ENCODE peak calls at places on chromosomes 13 and 19, in four cellular contexts. One of them, this sample, is unnamed.

GRCh38 chr19:51101171-51101865 is 6.9 kb downstream of the CTU1 start:
- DNase-seq in right atrium auricular region: no peak
- DNase-seq in HepG2: no peak
- DNase-seq in CD8-positive, alpha-beta T cell: no peak
- DNase-seq in this sample: no peak

GRCh38 chr19:11678504-11678903 is 60.2 kb downstream of the ZNF823 start:
- DNase-seq in right atrium auricular region: no peak
- DNase-seq in CD8-positive, alpha-beta T cell: no peak
- DNase-seq in HepG2: no peak
- DNase-seq in this sample: no peak

GRCh38 chr13:48078251-48078656 is 16.6 kb downstream of the MED4 start:
- DNase-seq in CD8-positive, alpha-beta T cell: no peak
- DNase-seq in HepG2: peak
- DNase-seq in right atrium auricular region: no peak
- DNase-seq in this sample: no peak

GRCh38 chr13:27006519-27007161 is 165.0 kb downstream of the USP12 start:
- DNase-seq in CD8-positive, alpha-beta T cell: no peak
- DNase-seq in HepG2: no peak
- DNase-seq in right atrium auricular region: no peak
- DNase-seq in this sample: peak

GRCh38 chr13:29428310-29428991 is 167.0 kb downstream of the SLC7A1 start:
- DNase-seq in HepG2: no peak
- DNase-seq in CD8-positive, alpha-beta T cell: no peak
- DNase-seq in right atrium auricular region: no peak
- DNase-seq in this sample: no peak

GRCh38 chr19:40217921-40218890 is at the start of gene TTC9B:
- DNase-seq in CD8-positive, alpha-beta T cell: peak
- DNase-seq in right atrium auricular region: no peak
- DNase-seq in HepG2: no peak
- DNase-seq in this sample: no peak

GRCh38 chr19:54096642-54097106 is 3.9 kb downstream of the OSCAR start:
- DNase-seq in HepG2: no peak
- DNase-seq in right atrium auricular region: no peak
- DNase-seq in CD8-positive, alpha-beta T cell: peak
- DNase-seq in this sample: no peak

GRCh38 chr13:33080962-33081655 is 64.9 kb downstream of the KL start:
- DNase-seq in HepG2: no peak
- DNase-seq in CD8-positive, alpha-beta T cell: no peak
- DNase-seq in right atrium auricular region: no peak
- DNase-seq in this sample: no peak

GRCh38 chr13:43473437-43473836 is 313.3 kb downstream of the ENOX1 start:
- DNase-seq in right atrium auricular region: no peak
- DNase-seq in CD8-positive, alpha-beta T cell: no peak
- DNase-seq in HepG2: no peak
- DNase-seq in this sample: no peak

GRCh38 chr13:49914947-49915346 is 21.2 kb downstream of the SPRYD7 start:
- DNase-seq in CD8-positive, alpha-beta T cell: no peak
- DNase-seq in HepG2: no peak
- DNase-seq in right atrium auricular region: no peak
- DNase-seq in this sample: no peak

GRCh38 chr13:74288361-74288911 is 154.2 kb upstream of the KLF12 start:
- DNase-seq in CD8-positive, alpha-beta T cell: peak
- DNase-seq in right atrium auricular region: no peak
- DNase-seq in HepG2: no peak
- DNase-seq in this sample: no peak

GRCh38 chr19:17294051-17294891 is 9.0 kb downstream of the ABHD8 start:
- DNase-seq in right atrium auricular region: no peak
- DNase-seq in CD8-positive, alpha-beta T cell: peak
- DNase-seq in HepG2: no peak
- DNase-seq in this sample: no peak

GRCh38 chr13:68081051-68081450 is 850.9 kb upstream of the PCDH9 start:
- DNase-seq in right atrium auricular region: no peak
- DNase-seq in CD8-positive, alpha-beta T cell: no peak
- DNase-seq in HepG2: no peak
- DNase-seq in this sample: no peak

GRCh38 chr19:15199652-15200574 is 882 bp downstream of the NOTCH3 start:
- DNase-seq in HepG2: no peak
- DNase-seq in right atrium auricular region: no peak
- DNase-seq in CD8-positive, alpha-beta T cell: no peak
- DNase-seq in this sample: no peak

GRCh38 chr13:76667551-76667950 is 218.7 kb downstream of the KCTD12 start:
- DNase-seq in HepG2: no peak
- DNase-seq in right atrium auricular region: no peak
- DNase-seq in CD8-positive, alpha-beta T cell: peak
- DNase-seq in this sample: peak

GRCh38 chr19:5974721-5975387 is 3.1 kb downstream of the RANBP3 start:
- DNase-seq in right atrium auricular region: no peak
- DNase-seq in HepG2: peak
- DNase-seq in CD8-positive, alpha-beta T cell: peak
- DNase-seq in this sample: no peak

GRCh38 chr19:54266133-54266532 is 9.1 kb upstream of the LILRB5 start:
- DNase-seq in right atrium auricular region: peak
- DNase-seq in HepG2: peak
- DNase-seq in CD8-positive, alpha-beta T cell: peak
- DNase-seq in this sample: peak

GRCh38 chr13:33264620-33264978 is 21.0 kb downstream of the STARD13 start:
- DNase-seq in CD8-positive, alpha-beta T cell: no peak
- DNase-seq in HepG2: no peak
- DNase-seq in right atrium auricular region: no peak
- DNase-seq in this sample: no peak

GRCh38 chr13:103883698-103884097 is 817.5 kb upstream of the SLC10A2 start:
- DNase-seq in right atrium auricular region: no peak
- DNase-seq in HepG2: no peak
- DNase-seq in CD8-positive, alpha-beta T cell: no peak
- DNase-seq in this sample: peak

GRCh38 chr13:22463089-22463488 is 717.7 kb upstream of the SGCG start:
- DNase-seq in right atrium auricular region: no peak
- DNase-seq in HepG2: no peak
- DNase-seq in CD8-positive, alpha-beta T cell: no peak
- DNase-seq in this sample: no peak

GRCh38 chr19:29667941-29668340 is 2.7 kb downstream of the PLEKHF1 start:
- DNase-seq in right atrium auricular region: no peak
- DNase-seq in HepG2: no peak
- DNase-seq in CD8-positive, alpha-beta T cell: peak
- DNase-seq in this sample: no peak

GRCh38 chr13:36998624-36999041 is 507 bp downstream of the ALG5 start:
- DNase-seq in right atrium auricular region: no peak
- DNase-seq in CD8-positive, alpha-beta T cell: peak
- DNase-seq in HepG2: no peak
- DNase-seq in this sample: no peak

GRCh38 chr13:62040806-62041205 is 625.2 kb upstream of the PCDH20 start:
- DNase-seq in right atrium auricular region: no peak
- DNase-seq in HepG2: no peak
- DNase-seq in CD8-positive, alpha-beta T cell: no peak
- DNase-seq in this sample: no peak

GRCh38 chr19:18697680-18698079 is 14.2 kb downstream of the CRTC1 start:
- DNase-seq in HepG2: no peak
- DNase-seq in CD8-positive, alpha-beta T cell: no peak
- DNase-seq in right atrium auricular region: no peak
- DNase-seq in this sample: no peak

GRCh38 chr13:103187621-103188020 is 121.4 kb upstream of the SLC10A2 start:
- DNase-seq in HepG2: no peak
- DNase-seq in right atrium auricular region: no peak
- DNase-seq in CD8-positive, alpha-beta T cell: no peak
- DNase-seq in this sample: no peak

GRCh38 chr13:91627952-91628739 is 229.7 kb downstream of the GPC5 start:
- DNase-seq in HepG2: no peak
- DNase-seq in CD8-positive, alpha-beta T cell: no peak
- DNase-seq in right atrium auricular region: no peak
- DNase-seq in this sample: no peak

GRCh38 chr19:50332264-50333038 is 3.3 kb upstream of the KCNC3 start:
- DNase-seq in CD8-positive, alpha-beta T cell: no peak
- DNase-seq in HepG2: no peak
- DNase-seq in right atrium auricular region: no peak
- DNase-seq in this sample: no peak

GRCh38 chr19:30066781-30067759 is 125.0 kb downstream of the URI1 start:
- DNase-seq in right atrium auricular region: no peak
- DNase-seq in HepG2: no peak
- DNase-seq in CD8-positive, alpha-beta T cell: no peak
- DNase-seq in this sample: no peak

GRCh38 chr19:45494261-45494916 is 2.5 kb downstream of the RTN2 start:
- DNase-seq in right atrium auricular region: no peak
- DNase-seq in CD8-positive, alpha-beta T cell: no peak
- DNase-seq in HepG2: no peak
- DNase-seq in this sample: no peak

GRCh38 chr19:45489216-45489855 is 7.5 kb downstream of the RTN2 start:
- DNase-seq in right atrium auricular region: no peak
- DNase-seq in CD8-positive, alpha-beta T cell: no peak
- DNase-seq in HepG2: no peak
- DNase-seq in this sample: no peak

GRCh38 chr19:45495178-45495577 is 1.7 kb downstream of the RTN2 start:
- DNase-seq in HepG2: no peak
- DNase-seq in right atrium auricular region: no peak
- DNase-seq in CD8-positive, alpha-beta T cell: no peak
- DNase-seq in this sample: no peak

GRCh38 chr19:45492627-45493470 is 4.0 kb downstream of the RTN2 start:
- DNase-seq in right atrium auricular region: no peak
- DNase-seq in CD8-positive, alpha-beta T cell: no peak
- DNase-seq in HepG2: peak
- DNase-seq in this sample: peak

DNA sequence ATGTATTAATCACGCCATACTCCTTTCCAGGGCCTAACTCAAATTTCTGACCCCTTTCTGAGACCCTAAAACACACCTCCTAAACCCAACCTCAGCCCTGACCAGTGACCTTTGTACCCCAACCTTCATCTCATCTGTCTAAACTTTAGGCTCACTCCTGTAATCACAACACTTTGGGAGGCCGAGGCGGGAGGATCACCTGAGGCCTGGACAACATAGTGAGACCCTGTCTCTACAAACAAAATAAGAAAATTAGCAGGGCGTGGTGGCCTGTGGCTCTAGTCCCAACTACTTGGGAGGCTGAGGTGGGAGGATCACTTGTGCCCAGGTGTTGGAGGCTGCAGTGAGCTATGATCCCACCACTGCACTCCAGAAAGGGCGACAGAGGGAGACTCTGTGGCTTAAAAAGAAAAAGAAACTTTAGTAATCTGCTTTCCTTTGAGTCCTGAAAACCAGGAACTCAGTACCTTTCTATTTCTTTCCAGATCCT is 4.7 kb downstream of the RTN2 start:
- DNase-seq in right atrium auricular region: no peak
- DNase-seq in CD8-positive, alpha-beta T cell: no peak
- DNase-seq in HepG2: no peak
- DNase-seq in this sample: no peak
- H3K27ac ChIP-seq in right atrium auricular region: no peak
- H3K27ac ChIP-seq in CD8-positive, alpha-beta T cell: no peak
- H3K27ac ChIP-seq in HepG2: no peak
- H3K27ac ChIP-seq in this sample: no peak

GRCh38 chr19:45440873-45441654 is 17.3 kb upstream of the ERCC1 start:
- DNase-seq in CD8-positive, alpha-beta T cell: no peak
- DNase-seq in right atrium auricular region: no peak
- DNase-seq in HepG2: no peak
- DNase-seq in this sample: no peak
- H3K27ac ChIP-seq in CD8-positive, alpha-beta T cell: no peak
- H3K27ac ChIP-seq in right atrium auricular region: peak
- H3K27ac ChIP-seq in HepG2: no peak
- H3K27ac ChIP-seq in this sample: no peak

GRCh38 chr13:113934576-113934975 is 39.3 kb downstream of the C13orf46 start:
- DNase-seq in HepG2: no peak
- DNase-seq in CD8-positive, alpha-beta T cell: no peak
- DNase-seq in right atrium auricular region: no peak
- DNase-seq in this sample: no peak

GRCh38 chr13:113935081-113935511 is 38.8 kb downstream of the C13orf46 start:
- DNase-seq in HepG2: no peak
- DNase-seq in right atrium auricular region: no peak
- DNase-seq in CD8-positive, alpha-beta T cell: no peak
- DNase-seq in this sample: no peak

GRCh38 chr13:113936566-113936965 is 37.3 kb downstream of the C13orf46 start:
- DNase-seq in right atrium auricular region: no peak
- DNase-seq in CD8-positive, alpha-beta T cell: no peak
- DNase-seq in HepG2: no peak
- DNase-seq in this sample: no peak

GRCh38 chr13:113936166-113936565 is 37.7 kb downstream of the C13orf46 start:
- DNase-seq in CD8-positive, alpha-beta T cell: no peak
- DNase-seq in HepG2: no peak
- DNase-seq in right atrium auricular region: no peak
- DNase-seq in this sample: no peak

DNA sequence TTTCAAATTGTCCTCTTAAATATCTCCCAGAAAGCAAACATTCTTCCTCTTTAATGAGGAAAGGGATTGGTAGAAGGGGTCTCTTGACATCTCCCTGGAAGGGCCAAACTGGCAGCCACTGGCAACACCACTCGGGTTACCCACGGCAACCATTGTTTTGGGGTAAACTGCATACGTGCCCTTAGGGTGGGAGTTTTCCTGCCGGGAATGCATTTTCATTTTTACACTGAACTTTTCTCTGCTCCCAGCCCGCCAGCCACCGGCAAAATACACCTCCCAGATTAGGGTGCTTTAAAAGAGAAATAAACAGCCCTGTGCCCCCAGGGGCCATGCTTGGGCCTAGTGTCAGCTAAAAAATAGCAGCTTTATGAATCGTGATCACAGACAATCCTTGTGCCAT is 38.4 kb downstream of the C13orf46 start:
- DNase-seq in right atrium auricular region: no peak
- DNase-seq in HepG2: no peak
- DNase-seq in CD8-positive, alpha-beta T cell: no peak
- DNase-seq in this sample: no peak
- H3K27ac ChIP-seq in right atrium auricular region: no peak
- H3K27ac ChIP-seq in HepG2: no peak
- H3K27ac ChIP-seq in CD8-positive, alpha-beta T cell: no peak
- H3K27ac ChIP-seq in this sample: no peak

GRCh38 chr19:46622118-46622446 is 2.8 kb downstream of the PTGIR start:
- DNase-seq in HepG2: no peak
- DNase-seq in right atrium auricular region: no peak
- DNase-seq in CD8-positive, alpha-beta T cell: no peak
- DNase-seq in this sample: no peak

GRCh38 chr19:46623915-46624502 is 880 bp downstream of the PTGIR start:
- DNase-seq in HepG2: no peak
- DNase-seq in right atrium auricular region: no peak
- DNase-seq in CD8-positive, alpha-beta T cell: no peak
- DNase-seq in this sample: no peak

GRCh38 chr19:46625731-46626130 is 842 bp upstream of the PTGIR start:
- DNase-seq in HepG2: no peak
- DNase-seq in CD8-positive, alpha-beta T cell: no peak
- DNase-seq in right atrium auricular region: no peak
- DNase-seq in this sample: no peak

GRCh38 chr19:46626441-46626840 is 1.6 kb upstream of the PTGIR start:
- DNase-seq in HepG2: no peak
- DNase-seq in right atrium auricular region: no peak
- DNase-seq in CD8-positive, alpha-beta T cell: no peak
- DNase-seq in this sample: no peak

GRCh38 chr19:46624958-46625661 is at the start of gene PTGIR:
- DNase-seq in CD8-positive, alpha-beta T cell: no peak
- DNase-seq in HepG2: no peak
- DNase-seq in right atrium auricular region: peak
- DNase-seq in this sample: peak
- H3K27ac ChIP-seq in CD8-positive, alpha-beta T cell: no peak
- H3K27ac ChIP-seq in HepG2: no peak
- H3K27ac ChIP-seq in right atrium auricular region: peak
- H3K27ac ChIP-seq in this sample: no peak

GRCh38 chr13:113414335-113414734 is 39.0 kb downstream of the ADPRHL1 start:
- DNase-seq in right atrium auricular region: no peak
- DNase-seq in HepG2: no peak
- DNase-seq in CD8-positive, alpha-beta T cell: no peak
- DNase-seq in this sample: no peak
- H3K27ac ChIP-seq in right atrium auricular region: peak
- H3K27ac ChIP-seq in HepG2: no peak
- H3K27ac ChIP-seq in CD8-positive, alpha-beta T cell: no peak
- H3K27ac ChIP-seq in this sample: no peak

This sample was measured in brain microvascular endothelial cell.